ENCODE peak calls at places on chromosomes 6 and 20, in seven cellular contexts. E is amygdala, K is left lobe of liver, H is activated gamma-delta T cell treated with Interleukin-2 at 50 U/mL for 16 hours, M is psoas muscle, S is HFFc6, L is smooth muscle cell of the brain vasculature. G is an unnamed sample.

GRCh38 chr6:106885659-106886058 is 88.9 kb downstream of the CD24 start:
- DNase-seq in E (no peak), K (no peak), H (no peak), M (no peak), S (no peak), L (no peak), G (no peak)

GRCh38 chr6:113631616-113632015 is 225.5 kb upstream of the MARCKS start:
- DNase-seq in E (no peak), K (no peak), H (no peak), M (no peak), S (no peak), L (no peak), G (peak; percentile 34)

GRCh38 chr6:87706187-87706966 is 4.3 kb upstream of the AKIRIN2 start:
- DNase-seq in E (no peak), K (no peak), H (no peak), M (no peak), S (peak; percentile 92), L (no peak), G (no peak)

GRCh38 chr20:41913146-41913545 is 295.0 kb upstream of the CHD6 start:
- DNase-seq in E (no peak), K (no peak), H (no peak), M (no peak), S (no peak), L (no peak), G (no peak)

GRCh38 chr6:62393608-62394007 is 107.6 kb upstream of the KHDRBS2 start:
- DNase-seq in E (no peak), K (no peak), H (no peak), M (no peak), S (no peak), L (no peak), G (peak; percentile 14)

GRCh38 chr20:59157064-59157463 is 6.6 kb upstream of the ZNF831 start:
- DNase-seq in E (no peak), K (no peak), H (no peak), M (no peak), S (no peak), L (no peak), G (no peak)

GRCh38 chr20:13307562-13308163 is 86.6 kb downstream of the ISM1 start:
- DNase-seq in E (no peak), K (peak; percentile 57), H (no peak), M (no peak), S (no peak), L (no peak), G (no peak)

GRCh38 chr6:160071805-160072687 is 49.6 kb upstream of the SLC22A1 start:
- DNase-seq in E (no peak), K (no peak), H (no peak), M (no peak), S (no peak), L (no peak), G (no peak)

GRCh38 chr20:38083338-38084048 is 49.9 kb downstream of the RPRD1B start:
- DNase-seq in E (no peak), K (no peak), H (no peak), M (no peak), S (no peak), L (no peak), G (no peak)

GRCh38 chr6:80214436-80215022 is 108.1 kb downstream of the BCKDHB start:
- DNase-seq in E (no peak), K (no peak), H (no peak), M (no peak), S (peak; percentile 57), L (peak; percentile 41), G (peak; percentile 49)

GRCh38 chr6:37798436-37799262 is 20.9 kb upstream of the ZFAND3 start:
- DNase-seq in E (no peak), K (no peak), H (no peak), M (no peak), S (no peak), L (no peak), G (no peak)

GRCh38 chr20:37259865-37260264 is 1.7 kb downstream of the GHRH start:
- DNase-seq in E (no peak), K (no peak), H (no peak), M (no peak), S (no peak), L (no peak), G (no peak)

GRCh38 chr20:58702161-58702510 is 9.5 kb downstream of the NPEPL1 start:
- DNase-seq in E (no peak), K (peak; percentile 28), H (no peak), M (no peak), S (no peak), L (no peak), G (no peak)

GRCh38 chr20:31705191-31705590 is 17.5 kb downstream of the BCL2L1 start:
- DNase-seq in E (no peak), K (no peak), H (no peak), M (no peak), S (no peak), L (no peak), G (no peak)

GRCh38 chr20:38108438-38109024 is 56.5 kb downstream of the TGM2 start:
- DNase-seq in E (no peak), K (peak; percentile 33), H (no peak), M (peak; percentile 63), S (peak; percentile 47), L (no peak), G (no peak)

GRCh38 chr6:15752820-15753219 is 90.0 kb upstream of the DTNBP1 start:
- DNase-seq in E (no peak), K (no peak), H (no peak), M (no peak), S (no peak), L (no peak), G (no peak)

GRCh38 chr6:41045664-41046063 is 3.4 kb downstream of the TSPO2 start:
- DNase-seq in E (no peak), K (no peak), H (no peak), M (no peak), S (no peak), L (no peak), G (no peak)

GRCh38 chr6:70709826-70710225 is 42.1 kb downstream of the SMAP1 start:
- DNase-seq in E (no peak), K (no peak), H (no peak), M (no peak), S (peak; percentile 37), L (no peak), G (no peak)

GRCh38 chr6:133568970-133569889 is 319.7 kb upstream of the TCF21 start:
- DNase-seq in E (no peak), K (no peak), H (peak; percentile 34), M (peak; percentile 16), S (peak; percentile 82), L (peak; percentile 49), G (peak; percentile 63)

GRCh38 chr6:301526-301925 is 9.2 kb downstream of the DUSP22 start:
- DNase-seq in E (no peak), K (no peak), H (no peak), M (no peak), S (no peak), L (no peak), G (no peak)

GRCh38 chr6:12717356-12717755 is 789 bp downstream of the PHACTR1 start:
- DNase-seq in E (no peak), K (no peak), H (no peak), M (no peak), S (peak; percentile 21), L (no peak), G (no peak)

GRCh38 chr6:167928111-167928510 is 69.4 kb upstream of the KIF25 start:
- DNase-seq in E (no peak), K (peak; percentile 82), H (no peak), M (no peak), S (no peak), L (no peak), G (no peak)

GRCh38 chr20:3164043-3164762 is 4.5 kb upstream of the FASTKD5 start:
- DNase-seq in E (no peak), K (no peak), H (no peak), M (no peak), S (no peak), L (no peak), G (no peak)

GRCh38 chr6:168906251-168906845 is 347.3 kb downstream of the THBS2 start:
- DNase-seq in E (no peak), K (no peak), H (no peak), M (no peak), S (no peak), L (no peak), G (no peak)

GRCh38 chr6:106082735-106083398 is 3.3 kb upstream of the PRDM1 start:
- DNase-seq in E (no peak), K (no peak), H (no peak), M (no peak), S (peak; percentile 83), L (no peak), G (no peak)

GRCh38 chr6:30790734-30791383 is 46.5 kb upstream of the IER3 start:
- DNase-seq in E (no peak), K (no peak), H (no peak), M (no peak), S (no peak), L (no peak), G (no peak)

GRCh38 chr6:73969982-73970960 is 274.3 kb downstream of the CD109 start:
- DNase-seq in E (no peak), K (no peak), H (no peak), M (no peak), S (peak; percentile 60), L (peak; percentile 18), G (peak; percentile 28)

GRCh38 chr6:45822269-45822812 is 193.3 kb downstream of the CLIC5 start:
- DNase-seq in E (no peak), K (no peak), H (no peak), M (no peak), S (no peak), L (no peak), G (no peak)

G was measured in MM.1S.